ENCODE peak calls at places on chromosomes 5 and 9, in nine cellular contexts. One of them, this sample, is unnamed.
A peak's percentile ranks its signal among the peaks of the same experiment; 100 is the strongest.

GRCh38 chr5:171688696-171689495 is 96.7 kb upstream of the SMIM23 start:
- DNase-seq in natural killer cell: no peak
- DNase-seq in cardiac muscle cell: peak; percentile 13
- DNase-seq in tibial artery: peak; percentile 16
- DNase-seq in fibroblast of mammary gland: no peak
- DNase-seq in kidney epithelial cell: no peak
- DNase-seq in mammary epithelial cell: no peak
- DNase-seq in endothelial cell: no peak
- DNase-seq in HFFc6: no peak
- DNase-seq in this sample: no peak

GRCh38 chr5:93378073-93378472 is 202.9 kb downstream of the NR2F1-AS1 start:
- DNase-seq in natural killer cell: no peak
- DNase-seq in cardiac muscle cell: peak; percentile 40
- DNase-seq in tibial artery: no peak
- DNase-seq in fibroblast of mammary gland: peak; percentile 89
- DNase-seq in kidney epithelial cell: peak; percentile 43
- DNase-seq in mammary epithelial cell: peak; percentile 89
- DNase-seq in endothelial cell: no peak
- DNase-seq in HFFc6: peak; percentile 70
- DNase-seq in this sample: no peak

GRCh38 chr5:78659114-78659513 is 10.5 kb upstream of the LHFPL2 start:
- DNase-seq in natural killer cell: no peak
- DNase-seq in cardiac muscle cell: no peak
- DNase-seq in tibial artery: no peak
- DNase-seq in fibroblast of mammary gland: no peak
- DNase-seq in kidney epithelial cell: no peak
- DNase-seq in mammary epithelial cell: no peak
- DNase-seq in endothelial cell: no peak
- DNase-seq in HFFc6: no peak
- DNase-seq in this sample: no peak

GRCh38 chr5:54993318-54993717 is 7.9 kb upstream of the ESM1 start:
- DNase-seq in natural killer cell: no peak
- DNase-seq in cardiac muscle cell: no peak
- DNase-seq in tibial artery: no peak
- DNase-seq in fibroblast of mammary gland: no peak
- DNase-seq in kidney epithelial cell: no peak
- DNase-seq in mammary epithelial cell: no peak
- DNase-seq in endothelial cell: no peak
- DNase-seq in HFFc6: peak; percentile 42
- DNase-seq in this sample: no peak

GRCh38 chr5:54180616-54181015 is 129.8 kb downstream of the ARL15 start:
- DNase-seq in natural killer cell: no peak
- DNase-seq in cardiac muscle cell: peak; percentile 12
- DNase-seq in tibial artery: no peak
- DNase-seq in fibroblast of mammary gland: peak; percentile 15
- DNase-seq in kidney epithelial cell: no peak
- DNase-seq in mammary epithelial cell: no peak
- DNase-seq in endothelial cell: no peak
- DNase-seq in HFFc6: peak; percentile 47
- DNase-seq in this sample: no peak

GRCh38 chr5:88944751-88945507 is 61.9 kb upstream of the MEF2C start:
- DNase-seq in natural killer cell: no peak
- DNase-seq in cardiac muscle cell: peak; percentile 8
- DNase-seq in tibial artery: no peak
- DNase-seq in fibroblast of mammary gland: peak; percentile 21
- DNase-seq in kidney epithelial cell: no peak
- DNase-seq in mammary epithelial cell: no peak
- DNase-seq in endothelial cell: no peak
- DNase-seq in HFFc6: peak; percentile 27
- DNase-seq in this sample: no peak

GRCh38 chr9:20343325-20343724 is 279.0 kb downstream of the MLLT3 start:
- DNase-seq in natural killer cell: no peak
- DNase-seq in cardiac muscle cell: no peak
- DNase-seq in tibial artery: no peak
- DNase-seq in fibroblast of mammary gland: no peak
- DNase-seq in kidney epithelial cell: no peak
- DNase-seq in mammary epithelial cell: no peak
- DNase-seq in endothelial cell: no peak
- DNase-seq in HFFc6: no peak
- DNase-seq in this sample: no peak

GRCh38 chr9:127966416-127967150 is 14.2 kb downstream of the EEIG1 start:
- DNase-seq in natural killer cell: no peak
- DNase-seq in cardiac muscle cell: no peak
- DNase-seq in tibial artery: no peak
- DNase-seq in fibroblast of mammary gland: no peak
- DNase-seq in kidney epithelial cell: no peak
- DNase-seq in mammary epithelial cell: no peak
- DNase-seq in endothelial cell: no peak
- DNase-seq in HFFc6: no peak
- DNase-seq in this sample: no peak

GRCh38 chr9:137067860-137068538 is 2.4 kb downstream of the SAPCD2 start:
- DNase-seq in natural killer cell: peak; percentile 76
- DNase-seq in cardiac muscle cell: peak; percentile 83
- DNase-seq in tibial artery: peak; percentile 64
- DNase-seq in fibroblast of mammary gland: peak; percentile 77
- DNase-seq in kidney epithelial cell: no peak
- DNase-seq in mammary epithelial cell: peak; percentile 64
- DNase-seq in endothelial cell: peak; percentile 87
- DNase-seq in HFFc6: peak; percentile 61
- DNase-seq in this sample: peak; percentile 86
- TF ChIP-seq CTCF in natural killer cell: peak; percentile 79
- TF ChIP-seq CTCF in cardiac muscle cell: peak; percentile 85
- TF ChIP-seq CTCF in tibial artery: peak; percentile 74
- TF ChIP-seq CTCF in fibroblast of mammary gland: peak; percentile 77
- TF ChIP-seq CTCF in kidney epithelial cell: peak; percentile 91
- TF ChIP-seq CTCF in mammary epithelial cell: peak; percentile 78
- TF ChIP-seq CTCF in endothelial cell: peak; percentile 78
- TF ChIP-seq CTCF in HFFc6: peak; percentile 85
- TF ChIP-seq CTCF in this sample: peak; percentile 55

GRCh38 chr5:143972068-143972467 is 160.1 kb downstream of the HMHB1 start:
- DNase-seq in natural killer cell: no peak
- DNase-seq in cardiac muscle cell: no peak
- DNase-seq in tibial artery: no peak
- DNase-seq in fibroblast of mammary gland: no peak
- DNase-seq in kidney epithelial cell: no peak
- DNase-seq in mammary epithelial cell: no peak
- DNase-seq in endothelial cell: no peak
- DNase-seq in HFFc6: no peak
- DNase-seq in this sample: no peak

GRCh38 chr5:143966280-143966679 is 154.3 kb downstream of the HMHB1 start:
- DNase-seq in natural killer cell: no peak
- DNase-seq in cardiac muscle cell: no peak
- DNase-seq in tibial artery: no peak
- DNase-seq in fibroblast of mammary gland: no peak
- DNase-seq in kidney epithelial cell: no peak
- DNase-seq in mammary epithelial cell: no peak
- DNase-seq in endothelial cell: no peak
- DNase-seq in HFFc6: no peak
- DNase-seq in this sample: no peak

GRCh38 chr5:143964919-143965318 is 153.0 kb downstream of the HMHB1 start:
- DNase-seq in natural killer cell: no peak
- DNase-seq in cardiac muscle cell: no peak
- DNase-seq in tibial artery: no peak
- DNase-seq in fibroblast of mammary gland: peak; percentile 37
- DNase-seq in kidney epithelial cell: no peak
- DNase-seq in mammary epithelial cell: no peak
- DNase-seq in endothelial cell: no peak
- DNase-seq in HFFc6: no peak
- DNase-seq in this sample: no peak

DNA sequence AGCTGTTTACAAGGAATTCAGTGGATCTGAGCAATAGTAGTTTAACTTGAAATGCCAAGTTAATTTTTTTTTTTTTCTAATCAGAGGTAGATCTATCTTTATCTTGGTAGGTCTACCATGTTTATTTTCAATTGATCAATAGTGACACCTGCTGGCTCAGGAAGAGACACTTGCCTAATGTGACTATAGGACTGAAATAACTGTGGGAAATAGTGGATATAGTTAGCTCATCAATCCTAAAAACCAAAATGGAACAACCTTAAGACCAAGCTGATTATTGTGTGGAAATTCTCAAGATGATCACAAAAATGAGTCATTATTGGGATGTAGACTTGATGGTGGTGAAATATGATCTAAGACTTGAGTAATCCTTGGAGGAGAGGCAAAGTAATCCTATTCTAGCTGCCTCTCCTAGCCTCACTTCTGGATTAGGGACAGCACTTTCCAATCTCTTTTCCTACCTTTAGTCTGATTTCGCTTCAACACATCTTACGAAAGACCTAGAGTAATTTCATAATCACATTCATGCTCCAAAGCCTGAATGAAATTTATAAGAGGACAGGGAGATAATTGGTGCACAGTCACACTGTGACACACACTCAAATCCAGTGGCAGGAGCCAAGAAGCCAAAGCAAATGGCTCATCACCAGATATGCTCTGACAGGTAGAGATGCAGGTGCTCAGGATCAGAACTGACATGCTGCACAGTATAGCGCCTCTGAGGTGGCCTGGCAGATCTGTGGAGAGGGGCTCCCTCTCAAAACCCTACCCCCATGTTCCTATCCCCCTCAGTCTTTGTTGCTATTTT is 156.3 kb downstream of the HMHB1 start:
- DNase-seq in natural killer cell: no peak
- DNase-seq in cardiac muscle cell: peak; percentile 58
- DNase-seq in tibial artery: no peak
- DNase-seq in fibroblast of mammary gland: peak; percentile 94
- DNase-seq in kidney epithelial cell: peak; percentile 9
- DNase-seq in mammary epithelial cell: peak; percentile 70
- DNase-seq in endothelial cell: no peak
- DNase-seq in HFFc6: peak; percentile 78
- DNase-seq in this sample: peak; percentile 34
- TF ChIP-seq CTCF in natural killer cell: no peak
- TF ChIP-seq CTCF in cardiac muscle cell: peak; percentile 48
- TF ChIP-seq CTCF in tibial artery: peak; percentile 9
- TF ChIP-seq CTCF in fibroblast of mammary gland: peak; percentile 48
- TF ChIP-seq CTCF in kidney epithelial cell: peak; percentile 45
- TF ChIP-seq CTCF in mammary epithelial cell: peak; percentile 39
- TF ChIP-seq CTCF in endothelial cell: peak; percentile 36
- TF ChIP-seq CTCF in HFFc6: peak; percentile 79
- TF ChIP-seq CTCF in this sample: peak; percentile 64

DNA sequence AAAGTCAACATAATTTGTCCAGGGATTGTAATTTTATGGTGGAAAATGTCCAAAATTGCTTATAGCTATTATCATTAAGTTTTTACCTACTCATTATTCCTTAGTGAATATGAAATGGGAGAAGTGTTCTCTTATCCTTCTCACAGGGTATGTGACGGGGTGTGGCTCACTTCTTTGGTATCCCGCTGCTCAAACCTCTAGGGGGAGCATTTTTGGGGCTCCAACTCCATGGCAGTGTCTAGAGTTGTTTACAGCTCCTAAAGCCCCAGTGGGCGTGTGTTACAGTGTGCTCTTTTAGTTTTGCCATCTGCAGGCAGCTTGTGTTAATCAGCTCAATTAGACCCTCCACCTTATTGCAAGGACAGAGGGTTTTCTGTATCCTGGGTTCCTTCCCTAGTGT is 89.4 kb downstream of the CDKN2A start:
- DNase-seq in natural killer cell: no peak
- DNase-seq in cardiac muscle cell: no peak
- DNase-seq in tibial artery: no peak
- DNase-seq in fibroblast of mammary gland: peak; percentile 28
- DNase-seq in kidney epithelial cell: no peak
- DNase-seq in mammary epithelial cell: no peak
- DNase-seq in endothelial cell: no peak
- DNase-seq in HFFc6: no peak
- DNase-seq in this sample: no peak
- TF ChIP-seq CTCF in natural killer cell: no peak
- TF ChIP-seq CTCF in cardiac muscle cell: no peak
- TF ChIP-seq CTCF in tibial artery: no peak
- TF ChIP-seq CTCF in fibroblast of mammary gland: peak; percentile 5
- TF ChIP-seq CTCF in kidney epithelial cell: no peak
- TF ChIP-seq CTCF in mammary epithelial cell: no peak
- TF ChIP-seq CTCF in endothelial cell: no peak
- TF ChIP-seq CTCF in HFFc6: peak; percentile 55
- TF ChIP-seq CTCF in this sample: no peak

DNA sequence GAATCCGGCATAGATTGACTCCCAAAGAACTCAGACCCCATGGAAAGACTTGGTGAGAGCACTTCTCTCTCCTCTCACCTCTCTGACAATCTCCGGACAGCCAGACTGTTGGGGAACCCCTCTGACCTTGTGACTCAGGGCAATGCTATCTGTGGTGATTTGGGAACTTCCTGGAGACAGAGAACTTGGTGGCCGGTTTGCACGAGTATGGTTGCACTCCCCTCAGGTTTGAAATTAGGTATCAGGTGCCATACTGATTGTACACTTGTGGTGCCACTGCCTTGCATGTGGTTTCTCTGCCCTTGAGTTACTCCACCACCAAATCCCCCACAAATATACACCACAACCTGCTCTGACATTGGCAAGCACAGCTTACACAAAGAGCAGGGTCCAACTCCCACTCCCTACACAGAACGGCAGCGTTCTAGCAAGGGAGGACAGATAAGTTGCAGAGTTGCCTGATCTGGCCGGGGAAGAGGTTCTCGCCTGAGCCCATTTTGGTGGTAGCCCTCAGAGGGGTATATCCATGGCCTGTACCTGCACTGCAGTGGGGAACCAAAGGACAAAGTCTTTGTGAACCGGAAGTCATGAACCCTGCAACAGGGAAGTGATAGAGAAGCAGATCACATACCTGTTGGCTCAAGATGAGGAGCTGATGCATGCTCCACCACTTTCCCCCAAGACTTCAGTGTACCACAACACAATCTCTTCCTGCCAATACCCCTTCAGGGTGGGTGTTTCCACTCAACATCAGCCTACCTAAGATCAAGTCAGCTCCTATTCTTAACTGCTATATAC is 255.1 kb downstream of the MCTP1 start:
- DNase-seq in natural killer cell: no peak
- DNase-seq in cardiac muscle cell: no peak
- DNase-seq in tibial artery: no peak
- DNase-seq in fibroblast of mammary gland: no peak
- DNase-seq in kidney epithelial cell: no peak
- DNase-seq in mammary epithelial cell: peak; percentile 6
- DNase-seq in endothelial cell: no peak
- DNase-seq in HFFc6: no peak
- DNase-seq in this sample: peak; percentile 11
- TF ChIP-seq CTCF in natural killer cell: no peak
- TF ChIP-seq CTCF in cardiac muscle cell: no peak
- TF ChIP-seq CTCF in tibial artery: no peak
- TF ChIP-seq CTCF in fibroblast of mammary gland: no peak
- TF ChIP-seq CTCF in kidney epithelial cell: no peak
- TF ChIP-seq CTCF in mammary epithelial cell: no peak
- TF ChIP-seq CTCF in endothelial cell: no peak
- TF ChIP-seq CTCF in HFFc6: no peak
- TF ChIP-seq CTCF in this sample: no peak